ENCODE peak calls at places on chromosomes 12 and 14, in eight cellular contexts. Z is T-helper 9 cell; S is SW 1271; L is DND-41; M is HFFc6; C is iris pigment epithelial cell; B is amniotic epithelial cell; D is activated CD4-positive, alpha-beta T cell treated with anti-CD3 and anti-CD28 coated beads, Interleukin-2, amount 10 ng/mL, durations not matched to agents 7 days and 5 days. J is an unnamed sample.

GRCh38 chr14:52080817-52081755 is 12.2 kb upstream of the NID2 start:
- DNase-seq in C (peak; percentile 95), S (peak; percentile 63), M (peak; percentile 93), L (no peak), Z (no peak), B (peak; percentile 92), D (no peak), J (peak; percentile 92)

GRCh38 chr12:58580095-58580494 is 340.2 kb downstream of the LRIG3 start:
- DNase-seq in L (no peak), Z (no peak), S (no peak), M (no peak), D (no peak), B (no peak), C (no peak), J (no peak)

GRCh38 chr14:23071244-23071974 is 14.1 kb upstream of the CDH24 start:
- DNase-seq in S (no peak), C (peak; percentile 98), B (peak; percentile 96), Z (peak; percentile 62), D (peak; percentile 88), M (peak; percentile 89), L (peak; percentile 89), J (peak; percentile 95)

GRCh38 chr14:65044596-65044959 is 57.7 kb downstream of the MAX start:
- DNase-seq in M (no peak), C (no peak), B (no peak), Z (no peak), D (no peak), S (no peak), L (no peak), J (no peak)

GRCh38 chr12:6981152-6982052 is 10.7 kb downstream of the EMG1 start:
- DNase-seq in L (no peak), Z (no peak), D (no peak), M (no peak), C (no peak), S (no peak), B (no peak), J (no peak)

GRCh38 chr12:63995512-63995911 is 151.0 kb downstream of the SRGAP1 start:
- DNase-seq in C (no peak), D (no peak), L (no peak), S (no peak), M (no peak), B (peak; percentile 37), Z (no peak), J (no peak)

GRCh38 chr12:105107176-105107496 is 395 bp upstream of the WASHC4 start:
- DNase-seq in L (no peak), B (peak; percentile 52), M (no peak), Z (no peak), C (no peak), S (peak; percentile 65), D (no peak), J (peak; percentile 59)

GRCh38 chr14:86574778-86575129 is 1044.8 kb downstream of the FLRT2 start:
- DNase-seq in D (no peak), C (no peak), S (no peak), M (no peak), Z (no peak), B (no peak), L (no peak), J (peak; percentile 1)

GRCh38 chr14:104882325-104882973 is 17.4 kb downstream of the CEP170B start:
- DNase-seq in S (no peak), M (no peak), B (no peak), Z (no peak), L (peak; percentile 41), C (peak; percentile 23), D (peak; percentile 19), J (no peak)

GRCh38 chr12:57838594-57839302 is 7.8 kb downstream of the CTDSP2 start:
- DNase-seq in L (no peak), B (no peak), S (no peak), Z (no peak), C (no peak), M (no peak), D (peak; percentile 51), J (peak; percentile 67)

GRCh38 chr12:53749986-53750811 is 1.6 kb downstream of the CISTR start:
- DNase-seq in B (no peak), S (no peak), D (no peak), Z (no peak), L (no peak), C (no peak), M (no peak), J (no peak)

GRCh38 chr12:132282950-132283771 is 46.2 kb downstream of the GALNT9 start:
- DNase-seq in B (no peak), S (no peak), D (no peak), C (no peak), Z (no peak), M (no peak), L (peak; percentile 37), J (no peak)

GRCh38 chr12:17148706-17149105 is 542.7 kb upstream of the LMO3 start:
- DNase-seq in Z (no peak), D (no peak), C (no peak), M (no peak), S (no peak), L (no peak), B (no peak), J (no peak)

GRCh38 chr12:92108651-92109050 is 37.0 kb downstream of the BTG1 start:
- DNase-seq in C (peak; percentile 92), D (no peak), S (no peak), M (peak; percentile 41), Z (no peak), L (no peak), B (peak; percentile 83), J (peak; percentile 65)

GRCh38 chr14:97253756-97254155 is 456.6 kb downstream of the VRK1 start:
- DNase-seq in B (no peak), D (peak; percentile 17), C (no peak), M (no peak), L (peak; percentile 25), S (no peak), Z (no peak), J (no peak)

GRCh38 chr14:104994988-104995387 is 9.4 kb downstream of the CLBA1 start:
- DNase-seq in S (no peak), M (no peak), Z (no peak), C (no peak), D (no peak), B (no peak), L (no peak), J (no peak)

GRCh38 chr14:58107947-58108552 is 44.0 kb downstream of the ARMH4 start:
- DNase-seq in Z (peak; percentile 6), S (peak; percentile 61), D (peak; percentile 49), C (peak; percentile 78), B (peak; percentile 63), M (peak; percentile 50), L (peak; percentile 37), J (peak; percentile 86)

GRCh38 chr12:108063192-108063591 is 65.9 kb upstream of the WSCD2 start:
- DNase-seq in M (no peak), Z (no peak), C (peak; percentile 21), D (peak; percentile 8), S (peak; percentile 24), L (no peak), B (no peak), J (peak; percentile 17)

GRCh38 chr12:29207120-29207519 is 58.0 kb downstream of the FAR2 start:
- DNase-seq in Z (no peak), C (peak; percentile 50), M (no peak), B (no peak), L (no peak), S (no peak), D (no peak), J (peak; percentile 71)

GRCh38 chr12:1575287-1575798 is 19.0 kb downstream of the FBXL14 start:
- DNase-seq in D (no peak), L (no peak), Z (no peak), C (peak; percentile 32), S (no peak), M (no peak), B (peak; percentile 63), J (no peak)

GRCh38 chr12:75699728-75700496 is 188.5 kb upstream of the KRR1 start:
- DNase-seq in M (no peak), L (no peak), C (peak; percentile 86), B (peak; percentile 27), Z (no peak), D (no peak), S (no peak), J (peak; percentile 92)

GRCh38 chr12:104505095-104505819 is 48.5 kb downstream of the CHST11 start:
- DNase-seq in C (no peak), Z (no peak), L (no peak), B (no peak), M (no peak), S (no peak), D (no peak), J (no peak)

GRCh38 chr12:130336723-130337475 is 788 bp upstream of the PIWIL1 start:
- DNase-seq in B (no peak), S (no peak), C (no peak), M (no peak), L (no peak), Z (no peak), D (no peak), J (no peak)

GRCh38 chr14:69263364-69263763 is 3.4 kb downstream of the GALNT16 start:
- DNase-seq in C (peak; percentile 62), L (no peak), D (no peak), M (peak; percentile 83), B (peak; percentile 84), Z (no peak), S (no peak), J (peak; percentile 90)

GRCh38 chr12:45615268-45615667 is 114.2 kb upstream of the ARID2 start:
- DNase-seq in C (peak; percentile 75), D (no peak), S (no peak), L (no peak), M (peak; percentile 59), B (peak; percentile 77), Z (no peak), J (peak; percentile 47)

GRCh38 chr14:36510874-36511273 is 9.2 kb downstream of the NKX2-1 start:
- DNase-seq in L (no peak), C (no peak), S (no peak), D (no peak), M (no peak), Z (no peak), B (no peak), J (no peak)

GRCh38 chr14:25570483-25570882 is 520.5 kb upstream of the STXBP6 start:
- DNase-seq in L (no peak), B (no peak), S (no peak), Z (no peak), D (no peak), C (no peak), M (no peak), J (no peak)

GRCh38 chr12:13093191-13093849 is 10.1 kb downstream of the GSG1 start:
- DNase-seq in Z (no peak), S (peak; percentile 31), C (peak; percentile 41), M (peak; percentile 52), B (no peak), L (no peak), D (no peak), J (no peak)

GRCh38 chr14:100709252-100709955 is 17.3 kb upstream of the DLK1 start:
- DNase-seq in B (peak; percentile 31), S (no peak), L (peak; percentile 46), C (peak; percentile 21), D (peak; percentile 18), Z (peak; percentile 10), M (no peak), J (peak; percentile 27)

J was measured in fibroblast of pulmonary artery.